ENCODE peak calls at places on chromosomes 16 and 17, in ten cellular contexts. One of them, this sample, is unnamed.

GRCh38 chr17:73503560-73503959 is 140.7 kb downstream of the SDK2 start:
- DNase-seq in IMR-90: no peak
- DNase-seq in endodermal cell: no peak
- DNase-seq in PC-9: no peak
- DNase-seq in ovary: no peak
- DNase-seq in left ventricle myocardium inferior: no peak
- DNase-seq in stomach: no peak
- DNase-seq in heart right ventricle: no peak
- DNase-seq in heart left ventricle: no peak
- DNase-seq in fibroblast of lung: no peak
- DNase-seq in this sample: no peak

GRCh38 chr17:65514082-65514481 is 47.4 kb downstream of the AXIN2 start:
- DNase-seq in heart right ventricle: no peak
- DNase-seq in left ventricle myocardium inferior: no peak
- DNase-seq in IMR-90: peak; percentile 56
- DNase-seq in PC-9: no peak
- DNase-seq in endodermal cell: peak; percentile 23
- DNase-seq in stomach: no peak
- DNase-seq in ovary: no peak
- DNase-seq in fibroblast of lung: peak; percentile 97
- DNase-seq in heart left ventricle: no peak
- DNase-seq in this sample: no peak

GRCh38 chr17:75525806-75526554 is 483 bp downstream of the LLGL2 start:
- DNase-seq in stomach: peak; percentile 43
- DNase-seq in ovary: peak; percentile 57
- DNase-seq in heart left ventricle: no peak
- DNase-seq in endodermal cell: peak; percentile 87
- DNase-seq in PC-9: peak; percentile 45
- DNase-seq in heart right ventricle: no peak
- DNase-seq in fibroblast of lung: no peak
- DNase-seq in IMR-90: no peak
- DNase-seq in left ventricle myocardium inferior: no peak
- DNase-seq in this sample: peak; percentile 59

GRCh38 chr17:31002047-31002446 is 31.2 kb downstream of the RNF135 start:
- DNase-seq in left ventricle myocardium inferior: no peak
- DNase-seq in fibroblast of lung: no peak
- DNase-seq in heart left ventricle: no peak
- DNase-seq in heart right ventricle: no peak
- DNase-seq in endodermal cell: no peak
- DNase-seq in PC-9: no peak
- DNase-seq in stomach: no peak
- DNase-seq in ovary: no peak
- DNase-seq in IMR-90: no peak
- DNase-seq in this sample: no peak

GRCh38 chr17:48102700-48103378 is 1.6 kb upstream of the CBX1 start:
- DNase-seq in left ventricle myocardium inferior: no peak
- DNase-seq in ovary: no peak
- DNase-seq in stomach: no peak
- DNase-seq in IMR-90: no peak
- DNase-seq in fibroblast of lung: no peak
- DNase-seq in PC-9: no peak
- DNase-seq in heart left ventricle: no peak
- DNase-seq in heart right ventricle: no peak
- DNase-seq in endodermal cell: no peak
- DNase-seq in this sample: no peak

GRCh38 chr17:37506678-37507077 is 17.0 kb downstream of the DUSP14 start:
- DNase-seq in left ventricle myocardium inferior: no peak
- DNase-seq in fibroblast of lung: peak; percentile 46
- DNase-seq in heart right ventricle: no peak
- DNase-seq in stomach: no peak
- DNase-seq in heart left ventricle: no peak
- DNase-seq in ovary: no peak
- DNase-seq in endodermal cell: peak; percentile 94
- DNase-seq in IMR-90: peak; percentile 47
- DNase-seq in PC-9: peak; percentile 3
- DNase-seq in this sample: no peak

GRCh38 chr16:63789603-63790002 is 1332.3 kb downstream of the CDH11 start:
- DNase-seq in fibroblast of lung: no peak
- DNase-seq in ovary: no peak
- DNase-seq in heart right ventricle: no peak
- DNase-seq in stomach: no peak
- DNase-seq in endodermal cell: peak; percentile 62
- DNase-seq in left ventricle myocardium inferior: no peak
- DNase-seq in IMR-90: no peak
- DNase-seq in heart left ventricle: no peak
- DNase-seq in PC-9: no peak
- DNase-seq in this sample: no peak

GRCh38 chr17:82384730-82385429 is 13.3 kb downstream of the UTS2R start:
- DNase-seq in PC-9: peak; percentile 78
- DNase-seq in heart right ventricle: peak; percentile 38
- DNase-seq in endodermal cell: peak; percentile 78
- DNase-seq in left ventricle myocardium inferior: peak; percentile 79
- DNase-seq in heart left ventricle: peak; percentile 66
- DNase-seq in IMR-90: peak; percentile 41
- DNase-seq in ovary: no peak
- DNase-seq in fibroblast of lung: peak; percentile 31
- DNase-seq in stomach: peak; percentile 85
- DNase-seq in this sample: peak; percentile 80

GRCh38 chr17:56939869-56940484 is 20.9 kb downstream of the COIL start:
- DNase-seq in left ventricle myocardium inferior: no peak
- DNase-seq in endodermal cell: peak; percentile 67
- DNase-seq in heart right ventricle: no peak
- DNase-seq in PC-9: peak; percentile 2
- DNase-seq in ovary: no peak
- DNase-seq in fibroblast of lung: peak; percentile 29
- DNase-seq in heart left ventricle: no peak
- DNase-seq in IMR-90: peak; percentile 62
- DNase-seq in stomach: no peak
- DNase-seq in this sample: no peak

GRCh38 chr17:30495586-30495985 is 18.4 kb downstream of the GOSR1 start:
- DNase-seq in left ventricle myocardium inferior: no peak
- DNase-seq in IMR-90: no peak
- DNase-seq in endodermal cell: no peak
- DNase-seq in PC-9: no peak
- DNase-seq in heart right ventricle: no peak
- DNase-seq in heart left ventricle: no peak
- DNase-seq in ovary: no peak
- DNase-seq in fibroblast of lung: no peak
- DNase-seq in stomach: no peak
- DNase-seq in this sample: no peak

GRCh38 chr16:58578642-58579041 is 51.0 kb downstream of the CNOT1 start:
- DNase-seq in heart right ventricle: no peak
- DNase-seq in ovary: no peak
- DNase-seq in stomach: no peak
- DNase-seq in fibroblast of lung: no peak
- DNase-seq in left ventricle myocardium inferior: no peak
- DNase-seq in PC-9: no peak
- DNase-seq in heart left ventricle: no peak
- DNase-seq in IMR-90: no peak
- DNase-seq in endodermal cell: no peak
- DNase-seq in this sample: no peak

GRCh38 chr16:15642557-15643452 is at the start of gene MARF1:
- DNase-seq in heart left ventricle: peak; percentile 99
- DNase-seq in fibroblast of lung: peak; percentile 94
- DNase-seq in left ventricle myocardium inferior: peak; percentile 100
- DNase-seq in endodermal cell: peak; percentile 99
- DNase-seq in IMR-90: peak; percentile 90
- DNase-seq in ovary: peak; percentile 100
- DNase-seq in heart right ventricle: peak; percentile 99
- DNase-seq in stomach: peak; percentile 99
- DNase-seq in PC-9: peak; percentile 99
- DNase-seq in this sample: peak; percentile 99
- TF ChIP-seq CTCF in heart left ventricle: peak; percentile 17
- TF ChIP-seq CTCF in fibroblast of lung: peak; percentile 36
- TF ChIP-seq CTCF in left ventricle myocardium inferior: peak; percentile 44
- TF ChIP-seq CTCF in endodermal cell: peak; percentile 65
- TF ChIP-seq CTCF in IMR-90: peak; percentile 22
- TF ChIP-seq CTCF in ovary: no peak
- TF ChIP-seq CTCF in heart right ventricle: peak; percentile 26
- TF ChIP-seq CTCF in stomach: no peak
- TF ChIP-seq CTCF in PC-9: peak; percentile 54
- TF ChIP-seq CTCF in this sample: no peak

GRCh38 chr16:74567901-74568300 is 39.0 kb downstream of the GLG1 start:
- DNase-seq in stomach: no peak
- DNase-seq in IMR-90: no peak
- DNase-seq in left ventricle myocardium inferior: no peak
- DNase-seq in endodermal cell: no peak
- DNase-seq in fibroblast of lung: no peak
- DNase-seq in heart left ventricle: no peak
- DNase-seq in PC-9: no peak
- DNase-seq in heart right ventricle: no peak
- DNase-seq in ovary: no peak
- DNase-seq in this sample: no peak

GRCh38 chr16:74565378-74565777 is 41.5 kb downstream of the GLG1 start:
- DNase-seq in heart right ventricle: no peak
- DNase-seq in heart left ventricle: no peak
- DNase-seq in endodermal cell: no peak
- DNase-seq in ovary: no peak
- DNase-seq in left ventricle myocardium inferior: no peak
- DNase-seq in IMR-90: no peak
- DNase-seq in PC-9: no peak
- DNase-seq in stomach: no peak
- DNase-seq in fibroblast of lung: no peak
- DNase-seq in this sample: no peak

GRCh38 chr16:74573622-74574021 is 33.3 kb downstream of the GLG1 start:
- DNase-seq in fibroblast of lung: no peak
- DNase-seq in left ventricle myocardium inferior: no peak
- DNase-seq in PC-9: no peak
- DNase-seq in heart right ventricle: no peak
- DNase-seq in stomach: no peak
- DNase-seq in ovary: no peak
- DNase-seq in IMR-90: no peak
- DNase-seq in endodermal cell: no peak
- DNase-seq in heart left ventricle: no peak
- DNase-seq in this sample: no peak

GRCh38 chr16:74570412-74571301 is 36.3 kb downstream of the GLG1 start:
- DNase-seq in ovary: no peak
- DNase-seq in PC-9: no peak
- DNase-seq in IMR-90: peak; percentile 12
- DNase-seq in heart right ventricle: no peak
- DNase-seq in left ventricle myocardium inferior: no peak
- DNase-seq in heart left ventricle: no peak
- DNase-seq in endodermal cell: no peak
- DNase-seq in fibroblast of lung: peak; percentile 14
- DNase-seq in stomach: no peak
- DNase-seq in this sample: no peak

GRCh38 chr16:74568961-74569631 is 37.8 kb downstream of the GLG1 start:
- DNase-seq in heart left ventricle: no peak
- DNase-seq in ovary: no peak
- DNase-seq in endodermal cell: no peak
- DNase-seq in heart right ventricle: no peak
- DNase-seq in IMR-90: peak; percentile 63
- DNase-seq in PC-9: no peak
- DNase-seq in stomach: no peak
- DNase-seq in fibroblast of lung: peak; percentile 56
- DNase-seq in left ventricle myocardium inferior: no peak
- DNase-seq in this sample: no peak
- H3K4me1 ChIP-seq in heart left ventricle: peaks cover 26% of the 10 kb centered on the region
- H3K4me1 ChIP-seq in ovary: peaks cover 10% of the 10 kb centered on the region
- H3K4me1 ChIP-seq in endodermal cell: no peaks in the 10 kb centered on the region
- H3K4me1 ChIP-seq in heart right ventricle: peaks cover 26% of the 10 kb centered on the region
- H3K4me1 ChIP-seq in IMR-90: peaks cover 4% of the 10 kb centered on the region
- H3K4me1 ChIP-seq in PC-9: peaks cover 5% of the 10 kb centered on the region
- H3K4me1 ChIP-seq in stomach: peaks cover 9% of the 10 kb centered on the region
- H3K4me1 ChIP-seq in fibroblast of lung: no peaks in the 10 kb centered on the region
- H3K4me1 ChIP-seq in left ventricle myocardium inferior: peaks cover 29% of the 10 kb centered on the region
- H3K4me1 ChIP-seq in this sample: peaks cover 22% of the 10 kb centered on the region

DNA sequence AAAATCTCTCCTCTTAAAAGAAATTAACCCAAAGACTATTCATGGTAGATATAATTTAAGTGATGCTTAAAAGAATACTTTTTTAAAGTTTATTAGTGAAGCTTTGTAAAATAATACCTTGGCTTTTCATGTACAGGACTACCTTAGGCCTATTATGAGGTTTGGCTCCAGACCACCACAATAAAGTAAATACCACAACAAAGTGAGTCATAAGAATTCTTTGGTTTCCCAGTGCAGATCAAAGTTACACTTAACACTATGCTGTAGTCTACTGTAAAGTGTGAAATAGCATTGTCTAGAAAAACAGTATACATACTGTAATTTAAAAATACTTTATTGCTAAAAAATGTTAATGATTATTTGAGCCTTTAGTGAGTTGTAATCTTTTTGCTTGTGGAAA is 31.7 kb downstream of the CLTC start:
- DNase-seq in fibroblast of lung: peak; percentile 70
- DNase-seq in ovary: no peak
- DNase-seq in endodermal cell: no peak
- DNase-seq in PC-9: no peak
- DNase-seq in stomach: no peak
- DNase-seq in heart right ventricle: no peak
- DNase-seq in left ventricle myocardium inferior: no peak
- DNase-seq in heart left ventricle: no peak
- DNase-seq in IMR-90: peak; percentile 11
- DNase-seq in this sample: no peak
- H3K36me3 ChIP-seq in fibroblast of lung: peaks cover 19% of the 10 kb centered on the region
- H3K36me3 ChIP-seq in ovary: no peaks in the 10 kb centered on the region
- H3K36me3 ChIP-seq in endodermal cell: peaks cover 90% of the 10 kb centered on the region
- H3K36me3 ChIP-seq in PC-9: peaks cover 81% of the 10 kb centered on the region
- H3K36me3 ChIP-seq in stomach: peaks cover 99% of the 10 kb centered on the region
- H3K36me3 ChIP-seq in heart right ventricle: peaks cover 61% of the 10 kb centered on the region
- H3K36me3 ChIP-seq in left ventricle myocardium inferior: peaks cover 90% of the 10 kb centered on the region
- H3K36me3 ChIP-seq in heart left ventricle: peaks cover 52% of the 10 kb centered on the region
- H3K36me3 ChIP-seq in IMR-90: peaks cover 57% of the 10 kb centered on the region
- H3K36me3 ChIP-seq in this sample: peaks cover 63% of the 10 kb centered on the region

GRCh38 chr16:35311475-35311874 is 1852.1 kb downstream of the TP53TG3F start:
- DNase-seq in IMR-90: no peak
- DNase-seq in endodermal cell: no peak
- DNase-seq in PC-9: peak; percentile 13
- DNase-seq in heart right ventricle: no peak
- DNase-seq in left ventricle myocardium inferior: no peak
- DNase-seq in fibroblast of lung: no peak
- DNase-seq in stomach: no peak
- DNase-seq in heart left ventricle: no peak
- DNase-seq in ovary: no peak
- DNase-seq in this sample: no peak
- TF ChIP-seq CTCF in IMR-90: no peak
- TF ChIP-seq CTCF in endodermal cell: no peak
- TF ChIP-seq CTCF in PC-9: peak; percentile 37
- TF ChIP-seq CTCF in heart right ventricle: no peak
- TF ChIP-seq CTCF in left ventricle myocardium inferior: no peak
- TF ChIP-seq CTCF in fibroblast of lung: no peak
- TF ChIP-seq CTCF in stomach: no peak
- TF ChIP-seq CTCF in heart left ventricle: no peak
- TF ChIP-seq CTCF in ovary: no peak
- TF ChIP-seq CTCF in this sample: no peak

GRCh38 chr16:85208643-85209520 is 96.6 kb upstream of the CIBAR2 start:
- DNase-seq in fibroblast of lung: no peak
- DNase-seq in left ventricle myocardium inferior: no peak
- DNase-seq in heart left ventricle: no peak
- DNase-seq in IMR-90: no peak
- DNase-seq in endodermal cell: no peak
- DNase-seq in stomach: no peak
- DNase-seq in PC-9: no peak
- DNase-seq in heart right ventricle: no peak
- DNase-seq in ovary: no peak
- DNase-seq in this sample: no peak
- H3K4me1 ChIP-seq in fibroblast of lung: peaks cover 47% of the 10 kb centered on the region
- H3K4me1 ChIP-seq in left ventricle myocardium inferior: peaks cover 76% of the 10 kb centered on the region
- H3K4me1 ChIP-seq in heart left ventricle: peaks cover 40% of the 10 kb centered on the region
- H3K4me1 ChIP-seq in IMR-90: peaks cover 58% of the 10 kb centered on the region
- H3K4me1 ChIP-seq in endodermal cell: no peaks in the 10 kb centered on the region
- H3K4me1 ChIP-seq in stomach: peaks cover 30% of the 10 kb centered on the region
- H3K4me1 ChIP-seq in PC-9: no peaks in the 10 kb centered on the region
- H3K4me1 ChIP-seq in heart right ventricle: peaks cover 27% of the 10 kb centered on the region
- H3K4me1 ChIP-seq in ovary: peaks cover 50% of the 10 kb centered on the region
- H3K4me1 ChIP-seq in this sample: peaks cover 35% of the 10 kb centered on the region

This sample was measured in pancreas.